ENCODE peak calls at places on chromosomes 12 and 14, in seven cellular contexts. I is SK-N-DZ; S is stimulated activated CD4-positive, alpha-beta T cell treated with anti-CD3 and anti-CD28 coated beads, Interleukin-12 subunit alpha, Interleukin-12 subunit beta, amount 100 ng/mL, for 4 hours; J is heart left ventricle; O is IMR-90; L is body of pancreas; N is M059J. V is an unnamed sample.

GRCh38 chr12:48110691-48111315 is 4.9 kb upstream of the SENP1 start:
- DNase-seq in I (no peak), S (no peak), J (no peak), O (no peak), L (no peak), N (peak; percentile 9), V (no peak)

GRCh38 chr12:51961834-51962233 is 10.3 kb downstream of the ACVR1B start:
- DNase-seq in I (no peak), S (no peak), J (no peak), O (no peak), L (no peak), N (no peak), V (no peak)

GRCh38 chr12:77372026-77372425 is 306.7 kb upstream of the E2F7 start:
- DNase-seq in I (no peak), S (no peak), J (no peak), O (no peak), L (no peak), N (no peak), V (no peak)

GRCh38 chr14:26138764-26139445 is 458.9 kb downstream of the NOVA1 start:
- DNase-seq in I (no peak), S (no peak), J (no peak), O (no peak), L (no peak), N (no peak), V (no peak)

GRCh38 chr12:88884600-88884999 is 304.3 kb upstream of the KITLG start:
- DNase-seq in I (no peak), S (no peak), J (no peak), O (no peak), L (no peak), N (no peak), V (no peak)

GRCh38 chr12:20096430-20096829 is 271.9 kb upstream of the PDE3A start:
- DNase-seq in I (no peak), S (no peak), J (no peak), O (peak; percentile 10), L (no peak), N (peak; percentile 16), V (no peak)

GRCh38 chr12:52321433-52321832 is 235 bp upstream of the KRT83 start:
- DNase-seq in I (no peak), S (no peak), J (no peak), O (no peak), L (no peak), N (no peak), V (no peak)

GRCh38 chr12:60173213-60174170 is 577.7 kb downstream of the SLC16A7 start:
- DNase-seq in I (peak; percentile 15), S (no peak), J (no peak), O (no peak), L (no peak), N (peak; percentile 44), V (no peak)

GRCh38 chr14:64610049-64610746 is 60.4 kb downstream of the PPP1R36 start:
- DNase-seq in I (no peak), S (no peak), J (no peak), O (no peak), L (no peak), N (no peak), V (no peak)

GRCh38 chr12:46963977-46964376 is 115.4 kb upstream of the PCED1B start:
- DNase-seq in I (no peak), S (no peak), J (peak; percentile 24), O (no peak), L (no peak), N (peak; percentile 89), V (no peak)

GRCh38 chr12:104990950-104991349 is 4.8 kb downstream of the NOPCHAP1 start:
- DNase-seq in I (no peak), S (no peak), J (no peak), O (no peak), L (no peak), N (no peak), V (no peak)

GRCh38 chr12:111446631-111447570 is 41.2 kb downstream of the SH2B3 start:
- DNase-seq in I (no peak), S (no peak), J (no peak), O (no peak), L (peak; percentile 9), N (no peak), V (no peak)

GRCh38 chr14:95274283-95274682 is 45.4 kb downstream of the CLMN start:
- DNase-seq in I (no peak), S (no peak), J (no peak), O (no peak), L (no peak), N (no peak), V (no peak)

GRCh38 chr14:20934148-20934762 is 21.0 kb upstream of the RNASE2 start:
- DNase-seq in I (no peak), S (peak; percentile 25), J (peak; percentile 10), O (no peak), L (peak; percentile 29), N (no peak), V (peak; percentile 58)

GRCh38 chr14:98227727-98228111 is 1044.3 kb downstream of the BCL11B start:
- DNase-seq in I (no peak), S (no peak), J (no peak), O (no peak), L (no peak), N (no peak), V (no peak)

GRCh38 chr12:69872804-69873203 is 47.8 kb downstream of the MYRFL start:
- DNase-seq in I (no peak), S (no peak), J (no peak), O (peak; percentile 5), L (no peak), N (no peak), V (no peak)

GRCh38 chr14:99327458-99328250 is 55.7 kb upstream of the BCL11B start:
- DNase-seq in I (no peak), S (no peak), J (no peak), O (no peak), L (no peak), N (no peak), V (no peak)

GRCh38 chr12:108306014-108306501 is 33.1 kb downstream of the CMKLR1 start:
- DNase-seq in I (no peak), S (no peak), J (no peak), O (peak; percentile 15), L (no peak), N (peak; percentile 90), V (no peak)

GRCh38 chr12:113274848-113275247 is 53.6 kb downstream of the TPCN1 start:
- DNase-seq in I (no peak), S (no peak), J (no peak), O (no peak), L (no peak), N (no peak), V (no peak)

GRCh38 chr12:108856170-108856427 is 1.3 kb downstream of the SSH1 start:
- DNase-seq in I (no peak), S (no peak), J (no peak), O (no peak), L (no peak), N (no peak), V (no peak)

GRCh38 chr12:78229491-78230209 is 399.0 kb downstream of the NAV3 start:
- DNase-seq in I (peak; percentile 58), S (peak; percentile 0), J (no peak), O (peak; percentile 52), L (peak; percentile 27), N (peak; percentile 52), V (peak; percentile 62)

GRCh38 chr12:27924350-27925140 is 48.0 kb downstream of the PTHLH start:
- DNase-seq in I (no peak), S (no peak), J (no peak), O (peak; percentile 61), L (no peak), N (peak; percentile 52), V (no peak)

GRCh38 chr14:32201196-32201815 is 539 bp upstream of the RNU6-7 start:
- DNase-seq in I (peak; percentile 94), S (peak; percentile 72), J (peak; percentile 84), O (peak; percentile 33), L (peak; percentile 82), N (peak; percentile 77), V (peak; percentile 92)

GRCh38 chr14:64196668-64197411 is 97.3 kb downstream of the ESR2 start:
- DNase-seq in I (peak; percentile 69), S (peak; percentile 5), J (peak; percentile 56), O (peak; percentile 64), L (peak; percentile 49), N (peak; percentile 37), V (peak; percentile 71)

GRCh38 chr12:15829255-15829654 is 40.1 kb upstream of the EPS8 start:
- DNase-seq in I (no peak), S (no peak), J (no peak), O (no peak), L (no peak), N (no peak), V (no peak)

GRCh38 chr12:59629890-59630289 is 34.1 kb downstream of the SLC16A7 start:
- DNase-seq in I (no peak), S (no peak), J (no peak), O (no peak), L (no peak), N (no peak), V (no peak)

GRCh38 chr12:22856120-22856699 is 231.2 kb downstream of the ETNK1 start:
- DNase-seq in I (peak; percentile 52), S (no peak), J (no peak), O (peak; percentile 45), L (no peak), N (peak; percentile 29), V (no peak)

GRCh38 chr12:67659296-67659695 is 10.8 kb downstream of the DYRK2 start:
- DNase-seq in I (no peak), S (no peak), J (no peak), O (no peak), L (no peak), N (no peak), V (no peak)

GRCh38 chr14:101810897-101811620 is 49.5 kb downstream of the PPP2R5C start:
- DNase-seq in I (no peak), S (no peak), J (no peak), O (peak; percentile 38), L (no peak), N (peak; percentile 46), V (no peak)

GRCh38 chr14:31326111-31326510 is 94.2 kb downstream of the HEATR5A start:
- DNase-seq in I (no peak), S (no peak), J (no peak), O (peak; percentile 39), L (no peak), N (peak; percentile 46), V (no peak)